ENCODE peak calls at places on chromosomes 1 and 21, in five cellular contexts. V is brain microvascular endothelial cell, W is GM06990, T is IMR-90, P is upper lobe of right lung. H is an unnamed sample.

GRCh38 chr21:27825035-27825434 is 858.1 kb upstream of the ADAMTS5 start:
- DNase-seq in V (no peak), W (no peak), T (no peak), P (no peak), H (no peak)

GRCh38 chr1:200314085-200314750 is 95.6 kb downstream of the ZNF281 start:
- DNase-seq in V (peak; percentile 51), W (no peak), T (peak; percentile 77), P (no peak), H (no peak)

GRCh38 chr1:53460666-53461328 is 1.6 kb downstream of the DMRTB1 start:
- DNase-seq in V (no peak), W (no peak), T (no peak), P (no peak), H (no peak)

GRCh38 chr1:5681654-5682053 is 310.6 kb downstream of the NPHP4 start:
- DNase-seq in V (no peak), W (no peak), T (no peak), P (no peak), H (no peak)

GRCh38 chr1:200317236-200317635 is 92.6 kb downstream of the ZNF281 start:
- DNase-seq in V (peak; percentile 31), W (no peak), T (peak; percentile 90), P (no peak), H (no peak)

GRCh38 chr1:165527251-165527650 is 16.5 kb upstream of the LRRC52 start:
- DNase-seq in V (no peak), W (no peak), T (no peak), P (no peak), H (no peak)

GRCh38 chr1:44945992-44946391 is 40.4 kb downstream of the EIF2B3 start:
- DNase-seq in V (no peak), W (no peak), T (no peak), P (no peak), H (no peak)

GRCh38 chr1:36876990-36877389 is 157.3 kb downstream of the GRIK3 start:
- DNase-seq in V (no peak), W (no peak), T (no peak), P (no peak), H (no peak)

GRCh38 chr1:169957884-169958283 is 64.2 kb upstream of the SCYL3 start:
- DNase-seq in V (no peak), W (no peak), T (no peak), P (no peak), H (no peak)

GRCh38 chr1:53754484-53755312 is 15.7 kb upstream of the GLIS1 start:
- DNase-seq in V (peak; percentile 57), W (no peak), T (peak; percentile 77), P (no peak), H (no peak)

GRCh38 chr1:39269791-39270342 is 65.4 kb downstream of the MACF1 start:
- DNase-seq in V (no peak), W (peak; percentile 83), T (peak; percentile 82), P (no peak), H (no peak)

GRCh38 chr1:216389774-216390173 is 33.5 kb downstream of the USH2A start:
- DNase-seq in V (no peak), W (no peak), T (no peak), P (no peak), H (no peak)

GRCh38 chr1:239814306-239814881 is 277.3 kb upstream of the FMN2 start:
- DNase-seq in V (peak; percentile 52), W (no peak), T (peak; percentile 67), P (no peak), H (peak; percentile 70)

GRCh38 chr1:106515375-106515774 is 541.1 kb upstream of the PRMT6 start:
- DNase-seq in V (no peak), W (no peak), T (no peak), P (no peak), H (peak; percentile 64)

GRCh38 chr21:18493420-18493819 is 89.8 kb upstream of the TMPRSS15 start:
- DNase-seq in V (peak; percentile 38), W (no peak), T (no peak), P (no peak), H (peak; percentile 25)

GRCh38 chr1:164588388-164589341 is 29.7 kb downstream of the PBX1 start:
- DNase-seq in V (peak; percentile 66), W (no peak), T (peak; percentile 77), P (peak; percentile 72), H (no peak)

GRCh38 chr1:210123924-210124589 is 108.5 kb upstream of the SERTAD4 start:
- DNase-seq in V (peak; percentile 12), W (no peak), T (peak; percentile 48), P (no peak), H (no peak)

GRCh38 chr1:156439036-156439435 is 61.5 kb downstream of the MEF2D start:
- DNase-seq in V (no peak), W (no peak), T (no peak), P (no peak), H (no peak)

GRCh38 chr1:186086583-186086982 is 288.5 kb downstream of the TPR start:
- DNase-seq in V (no peak), W (no peak), T (no peak), P (no peak), H (no peak)

GRCh38 chr1:116279715-116280114 is 93.3 kb upstream of the ATP1A1 start:
- DNase-seq in V (no peak), W (no peak), T (no peak), P (no peak), H (no peak)

GRCh38 chr1:68213843-68214242 is 18.5 kb downstream of the WLS start:
- DNase-seq in V (peak; percentile 56), W (no peak), T (peak; percentile 58), P (no peak), H (no peak)

GRCh38 chr21:30990514-30991304 is 47.6 kb downstream of the KRTAP19-8 start:
- DNase-seq in V (no peak), W (no peak), T (no peak), P (no peak), H (no peak)

GRCh38 chr1:186768906-186769305 is 59.8 kb upstream of the PLA2G4A start:
- DNase-seq in V (no peak), W (peak; percentile 80), T (no peak), P (no peak), H (no peak)

GRCh38 chr1:218460367-218460766 is 115.2 kb downstream of the TGFB2 start:
- DNase-seq in V (peak; percentile 77), W (no peak), T (peak; percentile 61), P (no peak), H (no peak)

GRCh38 chr1:77126309-77126708 is 92.9 kb downstream of the PIGK start:
- DNase-seq in V (peak; percentile 69), W (peak; percentile 6), T (peak; percentile 80), P (no peak), H (peak; percentile 37)

GRCh38 chr1:15531003-15531402 is 4.4 kb downstream of the DNAJC16 start:
- DNase-seq in V (no peak), W (no peak), T (no peak), P (no peak), H (no peak)

GRCh38 chr1:23567629-23567995 is 8.3 kb upstream of the ID3 start:
- DNase-seq in V (no peak), W (no peak), T (no peak), P (no peak), H (no peak)
- H3K4me3 ChIP-seq in V (peak overlapping the region; percentile 56), W (peak overlapping the region; percentile 57), T (no peak overlapping the region), P (peak overlapping the region; percentile 56), H (peak overlapping the region; percentile 57)

DNA sequence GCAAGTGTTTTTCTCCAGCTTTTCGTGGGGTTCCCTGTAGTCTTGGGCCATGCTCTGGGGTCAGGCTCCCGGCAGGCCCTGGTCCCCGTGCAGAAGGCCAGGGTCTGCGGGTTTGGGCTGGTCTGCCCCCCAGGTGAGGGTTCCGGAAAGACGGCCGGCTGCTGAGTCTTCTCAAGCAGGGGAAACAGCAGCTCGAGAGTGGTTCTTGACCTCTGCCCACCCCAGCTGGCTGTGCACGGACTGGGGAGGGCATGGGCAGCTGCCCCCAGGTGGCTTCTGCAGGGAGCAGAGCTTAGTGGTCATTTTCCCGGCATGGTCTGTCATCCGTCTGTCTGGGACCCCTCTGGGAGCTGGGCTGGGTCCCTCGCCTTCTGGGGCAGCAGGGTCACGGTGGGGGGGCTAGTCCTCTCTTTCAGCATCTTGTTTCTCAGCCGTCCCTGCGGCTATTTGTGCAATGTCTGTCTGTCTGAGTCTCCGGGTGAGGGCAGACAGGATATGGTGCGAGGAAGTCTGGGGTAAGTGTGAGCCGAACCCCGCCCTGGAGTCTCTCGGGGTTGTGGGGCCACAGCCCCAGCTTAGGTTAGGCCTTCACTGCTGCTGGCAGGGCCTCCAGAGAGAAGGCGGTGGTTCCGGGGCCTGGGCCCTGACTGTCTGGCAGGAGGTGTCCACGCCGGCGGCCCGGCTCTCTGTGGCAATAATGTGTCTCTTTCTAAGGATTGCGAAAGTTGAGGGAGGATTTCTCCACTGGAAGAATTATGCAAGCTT is 6.1 kb downstream of the SKI start:
- DNase-seq in V (peak; percentile 74), W (no peak), T (peak; percentile 87), P (peak; percentile 97), H (peak; percentile 43)
- TF ChIP-seq CTCF in V (no peak), W (peak; percentile 5), T (no peak), P (no peak), H (no peak)

GRCh38 chr21:33797565-33797964 is 118.0 kb downstream of the ATP5PO start:
- DNase-seq in V (no peak), W (no peak), T (no peak), P (no peak), H (no peak)
- H3K4me3 ChIP-seq in V (no peak overlapping the region), W (no peak overlapping the region), T (no peak overlapping the region), P (no peak overlapping the region), H (no peak overlapping the region)

GRCh38 chr1:55530749-55531478 is 315.8 kb upstream of the USP24 start:
- DNase-seq in V (no peak), W (no peak), T (no peak), P (no peak), H (no peak)

GRCh38 chr1:55535724-55536262 is 320.6 kb upstream of the USP24 start:
- DNase-seq in V (no peak), W (no peak), T (no peak), P (no peak), H (no peak)

GRCh38 chr1:55536466-55536865 is 321.3 kb upstream of the USP24 start:
- DNase-seq in V (no peak), W (no peak), T (no peak), P (no peak), H (no peak)

GRCh38 chr1:55531644-55532043 is 316.5 kb upstream of the USP24 start:
- DNase-seq in V (no peak), W (no peak), T (no peak), P (no peak), H (peak; percentile 23)

DNA sequence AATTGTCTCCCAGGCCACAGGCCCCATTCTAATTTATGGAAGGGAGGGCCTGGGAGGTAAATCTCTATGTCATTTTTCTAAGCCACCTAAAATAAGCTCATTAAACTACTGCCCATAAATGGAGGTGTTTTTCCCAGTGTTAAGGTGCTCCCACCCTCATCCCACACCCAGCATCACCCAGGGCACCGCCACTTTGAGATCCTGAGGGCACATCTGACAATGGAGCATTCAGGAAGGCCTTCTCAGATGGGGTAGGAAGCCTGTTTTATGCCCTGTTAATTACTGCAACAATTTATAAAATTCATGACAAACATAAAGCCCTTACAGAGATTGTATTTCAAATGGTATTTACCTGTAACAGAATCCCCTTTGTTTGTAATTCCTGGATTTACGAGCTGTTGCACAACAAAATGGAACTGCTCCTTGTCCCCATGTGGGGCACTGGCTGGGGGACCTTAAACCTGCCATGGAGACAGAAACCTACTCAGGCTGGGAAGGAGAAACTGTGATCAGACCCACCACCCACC is 319.5 kb upstream of the USP24 start:
- DNase-seq in V (no peak), W (no peak), T (no peak), P (no peak), H (no peak)
- TF ChIP-seq CTCF in V (no peak), W (no peak), T (no peak), P (no peak), H (no peak)

GRCh38 chr1:247857069-247857985 is at the start of gene TRIM58:
- DNase-seq in V (no peak), W (peak; percentile 18), T (no peak), P (peak; percentile 66), H (no peak)
- H3K4me3 ChIP-seq in V (peak within 1 kb of the TSS; percentile 57), W (no peak within 1 kb of the TSS), T (peak within 1 kb of the TSS; percentile 86), P (peak within 1 kb of the TSS; percentile 41), H (no peak within 1 kb of the TSS)

H was measured in epithelial cell of proximal tubule.